ENCODE peak calls at places on chromosomes 16 and 17, in ten cellular contexts. One of them, this sample, is unnamed.

GRCh38 chr17:56172517-56172982 is 19.3 kb downstream of the ANKFN1 start:
- DNase-seq in NCI-H774: no peak
- DNase-seq in cerebellar cortex: no peak
- DNase-seq in myocyte: peak; percentile 86
- DNase-seq in GM10248: no peak
- DNase-seq in posterior cingulate gyrus: no peak
- DNase-seq in stimulated activated CD8-positive, alpha-beta memory T cell treated with anti-CD3 and anti-CD28 coated beads, Interleukin-12 subunit alpha, Interleukin-12 subunit beta, amount 100 ng/mL, for 4 hours: no peak
- DNase-seq in RPMI8226: no peak
- DNase-seq in RWPE1: no peak
- DNase-seq in kidney: no peak
- DNase-seq in this sample: peak; percentile 10

GRCh38 chr17:78826836-78827509 is 13.6 kb downstream of the USP36 start:
- DNase-seq in NCI-H774: no peak
- DNase-seq in cerebellar cortex: no peak
- DNase-seq in myocyte: peak; percentile 30
- DNase-seq in GM10248: no peak
- DNase-seq in posterior cingulate gyrus: no peak
- DNase-seq in stimulated activated CD8-positive, alpha-beta memory T cell treated with anti-CD3 and anti-CD28 coated beads, Interleukin-12 subunit alpha, Interleukin-12 subunit beta, amount 100 ng/mL, for 4 hours: no peak
- DNase-seq in RPMI8226: no peak
- DNase-seq in RWPE1: no peak
- DNase-seq in kidney: no peak
- DNase-seq in this sample: peak; percentile 27

GRCh38 chr17:10032142-10032541 is 127.1 kb upstream of the RCVRN start:
- DNase-seq in NCI-H774: no peak
- DNase-seq in cerebellar cortex: no peak
- DNase-seq in myocyte: no peak
- DNase-seq in GM10248: no peak
- DNase-seq in posterior cingulate gyrus: no peak
- DNase-seq in stimulated activated CD8-positive, alpha-beta memory T cell treated with anti-CD3 and anti-CD28 coated beads, Interleukin-12 subunit alpha, Interleukin-12 subunit beta, amount 100 ng/mL, for 4 hours: no peak
- DNase-seq in RPMI8226: no peak
- DNase-seq in RWPE1: no peak
- DNase-seq in kidney: no peak
- DNase-seq in this sample: no peak

GRCh38 chr17:73594025-73594424 is 50.2 kb downstream of the SDK2 start:
- DNase-seq in NCI-H774: no peak
- DNase-seq in cerebellar cortex: no peak
- DNase-seq in myocyte: no peak
- DNase-seq in GM10248: no peak
- DNase-seq in posterior cingulate gyrus: no peak
- DNase-seq in stimulated activated CD8-positive, alpha-beta memory T cell treated with anti-CD3 and anti-CD28 coated beads, Interleukin-12 subunit alpha, Interleukin-12 subunit beta, amount 100 ng/mL, for 4 hours: no peak
- DNase-seq in RPMI8226: no peak
- DNase-seq in RWPE1: no peak
- DNase-seq in kidney: no peak
- DNase-seq in this sample: no peak

GRCh38 chr17:29123111-29123510 is 57.1 kb downstream of the MYO18A start:
- DNase-seq in NCI-H774: no peak
- DNase-seq in cerebellar cortex: no peak
- DNase-seq in myocyte: no peak
- DNase-seq in GM10248: no peak
- DNase-seq in posterior cingulate gyrus: no peak
- DNase-seq in stimulated activated CD8-positive, alpha-beta memory T cell treated with anti-CD3 and anti-CD28 coated beads, Interleukin-12 subunit alpha, Interleukin-12 subunit beta, amount 100 ng/mL, for 4 hours: no peak
- DNase-seq in RPMI8226: no peak
- DNase-seq in RWPE1: no peak
- DNase-seq in kidney: no peak
- DNase-seq in this sample: no peak

GRCh38 chr17:28598389-28598788 is 436 bp downstream of the SPAG5 start:
- DNase-seq in NCI-H774: no peak
- DNase-seq in cerebellar cortex: no peak
- DNase-seq in myocyte: no peak
- DNase-seq in GM10248: no peak
- DNase-seq in posterior cingulate gyrus: no peak
- DNase-seq in stimulated activated CD8-positive, alpha-beta memory T cell treated with anti-CD3 and anti-CD28 coated beads, Interleukin-12 subunit alpha, Interleukin-12 subunit beta, amount 100 ng/mL, for 4 hours: no peak
- DNase-seq in RPMI8226: peak; percentile 12
- DNase-seq in RWPE1: no peak
- DNase-seq in kidney: no peak
- DNase-seq in this sample: no peak

GRCh38 chr16:89395150-89396142 is 94.9 kb downstream of the ANKRD11 start:
- DNase-seq in NCI-H774: no peak
- DNase-seq in cerebellar cortex: peak; percentile 91
- DNase-seq in myocyte: peak; percentile 93
- DNase-seq in GM10248: no peak
- DNase-seq in posterior cingulate gyrus: peak; percentile 96
- DNase-seq in stimulated activated CD8-positive, alpha-beta memory T cell treated with anti-CD3 and anti-CD28 coated beads, Interleukin-12 subunit alpha, Interleukin-12 subunit beta, amount 100 ng/mL, for 4 hours: no peak
- DNase-seq in RPMI8226: no peak
- DNase-seq in RWPE1: peak; percentile 95
- DNase-seq in kidney: peak; percentile 94
- DNase-seq in this sample: peak; percentile 93

GRCh38 chr17:28347261-28347891 is 10.0 kb downstream of the POLDIP2 start:
- DNase-seq in NCI-H774: no peak
- DNase-seq in cerebellar cortex: no peak
- DNase-seq in myocyte: peak; percentile 79
- DNase-seq in GM10248: no peak
- DNase-seq in posterior cingulate gyrus: no peak
- DNase-seq in stimulated activated CD8-positive, alpha-beta memory T cell treated with anti-CD3 and anti-CD28 coated beads, Interleukin-12 subunit alpha, Interleukin-12 subunit beta, amount 100 ng/mL, for 4 hours: no peak
- DNase-seq in RPMI8226: no peak
- DNase-seq in RWPE1: peak; percentile 83
- DNase-seq in kidney: peak; percentile 81
- DNase-seq in this sample: no peak

GRCh38 chr17:10698116-10698818 is 873 bp downstream of the ADPRM start:
- DNase-seq in NCI-H774: no peak
- DNase-seq in cerebellar cortex: peak; percentile 10
- DNase-seq in myocyte: peak; percentile 40
- DNase-seq in GM10248: no peak
- DNase-seq in posterior cingulate gyrus: no peak
- DNase-seq in stimulated activated CD8-positive, alpha-beta memory T cell treated with anti-CD3 and anti-CD28 coated beads, Interleukin-12 subunit alpha, Interleukin-12 subunit beta, amount 100 ng/mL, for 4 hours: no peak
- DNase-seq in RPMI8226: peak; percentile 3
- DNase-seq in RWPE1: peak; percentile 11
- DNase-seq in kidney: no peak
- DNase-seq in this sample: no peak

GRCh38 chr16:50302472-50303005 is 36.2 kb downstream of the ADCY7 start:
- DNase-seq in NCI-H774: no peak
- DNase-seq in cerebellar cortex: no peak
- DNase-seq in myocyte: no peak
- DNase-seq in GM10248: no peak
- DNase-seq in posterior cingulate gyrus: no peak
- DNase-seq in stimulated activated CD8-positive, alpha-beta memory T cell treated with anti-CD3 and anti-CD28 coated beads, Interleukin-12 subunit alpha, Interleukin-12 subunit beta, amount 100 ng/mL, for 4 hours: no peak
- DNase-seq in RPMI8226: no peak
- DNase-seq in RWPE1: no peak
- DNase-seq in kidney: peak; percentile 34
- DNase-seq in this sample: no peak

GRCh38 chr17:79391808-79392233 is 219.0 kb downstream of the RBFOX3 start:
- DNase-seq in NCI-H774: peak; percentile 51
- DNase-seq in cerebellar cortex: peak; percentile 87
- DNase-seq in myocyte: peak; percentile 67
- DNase-seq in GM10248: peak; percentile 83
- DNase-seq in posterior cingulate gyrus: peak; percentile 94
- DNase-seq in stimulated activated CD8-positive, alpha-beta memory T cell treated with anti-CD3 and anti-CD28 coated beads, Interleukin-12 subunit alpha, Interleukin-12 subunit beta, amount 100 ng/mL, for 4 hours: peak; percentile 28
- DNase-seq in RPMI8226: peak; percentile 72
- DNase-seq in RWPE1: peak; percentile 72
- DNase-seq in kidney: peak; percentile 89
- DNase-seq in this sample: peak; percentile 74

GRCh38 chr17:18235743-18236256 is 10.4 kb downstream of the LLGL1 start:
- DNase-seq in NCI-H774: no peak
- DNase-seq in cerebellar cortex: no peak
- DNase-seq in myocyte: peak; percentile 85
- DNase-seq in GM10248: no peak
- DNase-seq in posterior cingulate gyrus: no peak
- DNase-seq in stimulated activated CD8-positive, alpha-beta memory T cell treated with anti-CD3 and anti-CD28 coated beads, Interleukin-12 subunit alpha, Interleukin-12 subunit beta, amount 100 ng/mL, for 4 hours: no peak
- DNase-seq in RPMI8226: no peak
- DNase-seq in RWPE1: peak; percentile 82
- DNase-seq in kidney: no peak
- DNase-seq in this sample: no peak

GRCh38 chr17:51508048-51508447 is 247.7 kb downstream of the UTP18 start:
- DNase-seq in NCI-H774: peak; percentile 58
- DNase-seq in cerebellar cortex: peak; percentile 49
- DNase-seq in myocyte: no peak
- DNase-seq in GM10248: no peak
- DNase-seq in posterior cingulate gyrus: peak; percentile 62
- DNase-seq in stimulated activated CD8-positive, alpha-beta memory T cell treated with anti-CD3 and anti-CD28 coated beads, Interleukin-12 subunit alpha, Interleukin-12 subunit beta, amount 100 ng/mL, for 4 hours: no peak
- DNase-seq in RPMI8226: no peak
- DNase-seq in RWPE1: no peak
- DNase-seq in kidney: no peak
- DNase-seq in this sample: no peak

GRCh38 chr17:74729368-74729767 is 7.7 kb upstream of the RAB37 start:
- DNase-seq in NCI-H774: no peak
- DNase-seq in cerebellar cortex: no peak
- DNase-seq in myocyte: no peak
- DNase-seq in GM10248: no peak
- DNase-seq in posterior cingulate gyrus: peak; percentile 44
- DNase-seq in stimulated activated CD8-positive, alpha-beta memory T cell treated with anti-CD3 and anti-CD28 coated beads, Interleukin-12 subunit alpha, Interleukin-12 subunit beta, amount 100 ng/mL, for 4 hours: no peak
- DNase-seq in RPMI8226: no peak
- DNase-seq in RWPE1: no peak
- DNase-seq in kidney: no peak
- DNase-seq in this sample: no peak

GRCh38 chr16:65066646-65067045 is 55.2 kb downstream of the CDH11 start:
- DNase-seq in NCI-H774: no peak
- DNase-seq in cerebellar cortex: no peak
- DNase-seq in myocyte: no peak
- DNase-seq in GM10248: no peak
- DNase-seq in posterior cingulate gyrus: no peak
- DNase-seq in stimulated activated CD8-positive, alpha-beta memory T cell treated with anti-CD3 and anti-CD28 coated beads, Interleukin-12 subunit alpha, Interleukin-12 subunit beta, amount 100 ng/mL, for 4 hours: no peak
- DNase-seq in RPMI8226: no peak
- DNase-seq in RWPE1: no peak
- DNase-seq in kidney: no peak
- DNase-seq in this sample: no peak

GRCh38 chr16:27779719-27780161 is 229.8 kb downstream of the KATNIP start:
- DNase-seq in NCI-H774: no peak
- DNase-seq in cerebellar cortex: no peak
- DNase-seq in myocyte: no peak
- DNase-seq in GM10248: no peak
- DNase-seq in posterior cingulate gyrus: peak; percentile 90
- DNase-seq in stimulated activated CD8-positive, alpha-beta memory T cell treated with anti-CD3 and anti-CD28 coated beads, Interleukin-12 subunit alpha, Interleukin-12 subunit beta, amount 100 ng/mL, for 4 hours: no peak
- DNase-seq in RPMI8226: peak; percentile 49
- DNase-seq in RWPE1: peak; percentile 56
- DNase-seq in kidney: peak; percentile 65
- DNase-seq in this sample: no peak

GRCh38 chr17:60278237-60278636 is 113.7 kb downstream of the USP32 start:
- DNase-seq in NCI-H774: no peak
- DNase-seq in cerebellar cortex: no peak
- DNase-seq in myocyte: no peak
- DNase-seq in GM10248: no peak
- DNase-seq in posterior cingulate gyrus: no peak
- DNase-seq in stimulated activated CD8-positive, alpha-beta memory T cell treated with anti-CD3 and anti-CD28 coated beads, Interleukin-12 subunit alpha, Interleukin-12 subunit beta, amount 100 ng/mL, for 4 hours: no peak
- DNase-seq in RPMI8226: no peak
- DNase-seq in RWPE1: no peak
- DNase-seq in kidney: no peak
- DNase-seq in this sample: no peak

GRCh38 chr16:14015948-14016347 is 55.2 kb upstream of the MRTFB start:
- DNase-seq in NCI-H774: no peak
- DNase-seq in cerebellar cortex: no peak
- DNase-seq in myocyte: peak; percentile 82
- DNase-seq in GM10248: no peak
- DNase-seq in posterior cingulate gyrus: no peak
- DNase-seq in stimulated activated CD8-positive, alpha-beta memory T cell treated with anti-CD3 and anti-CD28 coated beads, Interleukin-12 subunit alpha, Interleukin-12 subunit beta, amount 100 ng/mL, for 4 hours: no peak
- DNase-seq in RPMI8226: no peak
- DNase-seq in RWPE1: peak; percentile 34
- DNase-seq in kidney: no peak
- DNase-seq in this sample: no peak

GRCh38 chr16:21628772-21629171 is 23.6 kb downstream of the IGSF6 start:
- DNase-seq in NCI-H774: no peak
- DNase-seq in cerebellar cortex: no peak
- DNase-seq in myocyte: peak; percentile 22
- DNase-seq in GM10248: no peak
- DNase-seq in posterior cingulate gyrus: no peak
- DNase-seq in stimulated activated CD8-positive, alpha-beta memory T cell treated with anti-CD3 and anti-CD28 coated beads, Interleukin-12 subunit alpha, Interleukin-12 subunit beta, amount 100 ng/mL, for 4 hours: no peak
- DNase-seq in RPMI8226: no peak
- DNase-seq in RWPE1: no peak
- DNase-seq in kidney: no peak
- DNase-seq in this sample: no peak

GRCh38 chr17:18179804-18180203 is 3.8 kb upstream of the ALKBH5 start:
- DNase-seq in NCI-H774: no peak
- DNase-seq in cerebellar cortex: no peak
- DNase-seq in myocyte: no peak
- DNase-seq in GM10248: no peak
- DNase-seq in posterior cingulate gyrus: no peak
- DNase-seq in stimulated activated CD8-positive, alpha-beta memory T cell treated with anti-CD3 and anti-CD28 coated beads, Interleukin-12 subunit alpha, Interleukin-12 subunit beta, amount 100 ng/mL, for 4 hours: no peak
- DNase-seq in RPMI8226: no peak
- DNase-seq in RWPE1: no peak
- DNase-seq in kidney: no peak
- DNase-seq in this sample: no peak

GRCh38 chr16:27316038-27316680 is 2.4 kb downstream of the IL4R start:
- DNase-seq in NCI-H774: no peak
- DNase-seq in cerebellar cortex: no peak
- DNase-seq in myocyte: no peak
- DNase-seq in GM10248: no peak
- DNase-seq in posterior cingulate gyrus: no peak
- DNase-seq in stimulated activated CD8-positive, alpha-beta memory T cell treated with anti-CD3 and anti-CD28 coated beads, Interleukin-12 subunit alpha, Interleukin-12 subunit beta, amount 100 ng/mL, for 4 hours: no peak
- DNase-seq in RPMI8226: no peak
- DNase-seq in RWPE1: no peak
- DNase-seq in kidney: no peak
- DNase-seq in this sample: no peak

GRCh38 chr16:66065869-66066403 is 300.6 kb upstream of the CDH5 start:
- DNase-seq in NCI-H774: no peak
- DNase-seq in cerebellar cortex: no peak
- DNase-seq in myocyte: peak; percentile 56
- DNase-seq in GM10248: no peak
- DNase-seq in posterior cingulate gyrus: no peak
- DNase-seq in stimulated activated CD8-positive, alpha-beta memory T cell treated with anti-CD3 and anti-CD28 coated beads, Interleukin-12 subunit alpha, Interleukin-12 subunit beta, amount 100 ng/mL, for 4 hours: no peak
- DNase-seq in RPMI8226: no peak
- DNase-seq in RWPE1: no peak
- DNase-seq in kidney: no peak
- DNase-seq in this sample: no peak

GRCh38 chr17:47808830-47809480 is 12.6 kb downstream of the OSBPL7 start:
- DNase-seq in NCI-H774: no peak
- DNase-seq in cerebellar cortex: no peak
- DNase-seq in myocyte: no peak
- DNase-seq in GM10248: no peak
- DNase-seq in posterior cingulate gyrus: no peak
- DNase-seq in stimulated activated CD8-positive, alpha-beta memory T cell treated with anti-CD3 and anti-CD28 coated beads, Interleukin-12 subunit alpha, Interleukin-12 subunit beta, amount 100 ng/mL, for 4 hours: no peak
- DNase-seq in RPMI8226: no peak
- DNase-seq in RWPE1: no peak
- DNase-seq in kidney: no peak
- DNase-seq in this sample: no peak

GRCh38 chr17:17896746-17897145 is 60.0 kb upstream of the SREBF1 start:
- DNase-seq in NCI-H774: no peak
- DNase-seq in cerebellar cortex: no peak
- DNase-seq in myocyte: no peak
- DNase-seq in GM10248: no peak
- DNase-seq in posterior cingulate gyrus: no peak
- DNase-seq in stimulated activated CD8-positive, alpha-beta memory T cell treated with anti-CD3 and anti-CD28 coated beads, Interleukin-12 subunit alpha, Interleukin-12 subunit beta, amount 100 ng/mL, for 4 hours: no peak
- DNase-seq in RPMI8226: no peak
- DNase-seq in RWPE1: no peak
- DNase-seq in kidney: peak; percentile 54
- DNase-seq in this sample: no peak

GRCh38 chr17:58391302-58391984 is 25.9 kb downstream of the RNF43 start:
- DNase-seq in NCI-H774: peak; percentile 88
- DNase-seq in cerebellar cortex: no peak
- DNase-seq in myocyte: no peak
- DNase-seq in GM10248: no peak
- DNase-seq in posterior cingulate gyrus: no peak
- DNase-seq in stimulated activated CD8-positive, alpha-beta memory T cell treated with anti-CD3 and anti-CD28 coated beads, Interleukin-12 subunit alpha, Interleukin-12 subunit beta, amount 100 ng/mL, for 4 hours: no peak
- DNase-seq in RPMI8226: peak; percentile 41
- DNase-seq in RWPE1: peak; percentile 77
- DNase-seq in kidney: peak; percentile 79
- DNase-seq in this sample: peak; percentile 12

GRCh38 chr16:67291461-67291860 is 12.1 kb downstream of the PLEKHG4 start:
- DNase-seq in NCI-H774: no peak
- DNase-seq in cerebellar cortex: no peak
- DNase-seq in myocyte: no peak
- DNase-seq in GM10248: no peak
- DNase-seq in posterior cingulate gyrus: peak; percentile 68
- DNase-seq in stimulated activated CD8-positive, alpha-beta memory T cell treated with anti-CD3 and anti-CD28 coated beads, Interleukin-12 subunit alpha, Interleukin-12 subunit beta, amount 100 ng/mL, for 4 hours: no peak
- DNase-seq in RPMI8226: no peak
- DNase-seq in RWPE1: no peak
- DNase-seq in kidney: no peak
- DNase-seq in this sample: no peak

GRCh38 chr17:19538095-19539039 is 4.7 kb downstream of the SLC47A1 start:
- DNase-seq in NCI-H774: no peak
- DNase-seq in cerebellar cortex: no peak
- DNase-seq in myocyte: peak; percentile 42
- DNase-seq in GM10248: no peak
- DNase-seq in posterior cingulate gyrus: no peak
- DNase-seq in stimulated activated CD8-positive, alpha-beta memory T cell treated with anti-CD3 and anti-CD28 coated beads, Interleukin-12 subunit alpha, Interleukin-12 subunit beta, amount 100 ng/mL, for 4 hours: no peak
- DNase-seq in RPMI8226: peak; percentile 26
- DNase-seq in RWPE1: no peak
- DNase-seq in kidney: no peak
- DNase-seq in this sample: no peak

GRCh38 chr17:47905221-47905733 is 9.2 kb downstream of the SP2 start:
- DNase-seq in NCI-H774: no peak
- DNase-seq in cerebellar cortex: peak; percentile 97
- DNase-seq in myocyte: peak; percentile 96
- DNase-seq in GM10248: no peak
- DNase-seq in posterior cingulate gyrus: peak; percentile 89
- DNase-seq in stimulated activated CD8-positive, alpha-beta memory T cell treated with anti-CD3 and anti-CD28 coated beads, Interleukin-12 subunit alpha, Interleukin-12 subunit beta, amount 100 ng/mL, for 4 hours: no peak
- DNase-seq in RPMI8226: no peak
- DNase-seq in RWPE1: no peak
- DNase-seq in kidney: peak; percentile 85
- DNase-seq in this sample: peak; percentile 88

This sample was measured in heart right ventricle.